ENCODE peak calls at places on chromosomes 12 and 14, in ten cellular contexts. E is foreskin fibroblast, W is lower leg skin, P is NCI-H1092, J is stomach, X is frontal cortex, V is activated B cell treated with CpG ODN at 0.5 μM for 24 hours, S is astrocyte, Q is GM20000, O is nephron progenitor cell. F is an unnamed sample.

GRCh38 chr14:77014004-77014604 is 14.4 kb downstream of the IRF2BPL start:
- DNase-seq in W (no peak), O (peak), Q (no peak), V (no peak), J (peak), S (peak), P (no peak), E (no peak), X (peak), F (no peak)

GRCh38 chr12:51922762-51923505 is 15.6 kb downstream of the ACVRL1 start:
- DNase-seq in W (peak), Q (no peak), O (no peak), E (peak), V (no peak), P (no peak), X (no peak), S (peak), J (peak), F (no peak)

GRCh38 chr14:103118663-103119404 is 4.4 kb upstream of the TNFAIP2 start:
- DNase-seq in J (peak), O (no peak), S (no peak), Q (no peak), E (no peak), X (no peak), P (no peak), W (peak), V (no peak), F (no peak)

GRCh38 chr14:61355892-61356325 is 34.5 kb downstream of the PRKCH start:
- DNase-seq in V (no peak), J (no peak), X (no peak), Q (no peak), O (no peak), P (no peak), W (peak), E (peak), S (peak), F (peak)

GRCh38 chr14:102518063-102518648 is 8.6 kb upstream of the ANKRD9 start:
- DNase-seq in V (no peak), X (no peak), W (no peak), O (no peak), E (no peak), S (no peak), J (no peak), Q (peak), P (no peak), F (no peak)

GRCh38 chr12:75488553-75488952 is 8.0 kb downstream of the GLIPR1 start:
- DNase-seq in V (no peak), X (no peak), W (no peak), O (no peak), J (no peak), P (no peak), S (peak), Q (no peak), E (peak), F (peak)

GRCh38 chr12:50696931-50697330 is 67.0 kb upstream of the ATF1 start:
- DNase-seq in V (no peak), S (no peak), W (no peak), P (no peak), O (no peak), Q (no peak), E (no peak), X (no peak), J (no peak), F (no peak)

GRCh38 chr14:21068521-21069387 is 1.4 kb upstream of the ARHGEF40 start:
- DNase-seq in E (no peak), S (peak), P (peak), O (peak), Q (peak), X (peak), W (no peak), V (no peak), J (peak), F (no peak)

GRCh38 chr14:66234411-66234810 is 251.8 kb upstream of the CCDC196 start:
- DNase-seq in E (no peak), V (no peak), J (no peak), S (no peak), P (peak), X (no peak), O (no peak), Q (no peak), W (no peak), F (no peak)

GRCh38 chr14:46988312-46988711 is 336.7 kb upstream of the RPL10L start:
- DNase-seq in W (no peak), J (no peak), Q (no peak), E (no peak), O (no peak), X (no peak), V (no peak), P (no peak), S (no peak), F (no peak)

GRCh38 chr14:84566109-84566508 is 963.8 kb upstream of the FLRT2 start:
- DNase-seq in W (no peak), O (no peak), J (no peak), Q (no peak), E (no peak), V (no peak), X (no peak), P (no peak), S (no peak), F (no peak)

GRCh38 chr14:72686101-72686500 is 207.8 kb downstream of the DPF3 start:
- DNase-seq in S (no peak), W (no peak), X (no peak), V (no peak), Q (no peak), P (no peak), J (no peak), E (no peak), O (no peak), F (no peak)

GRCh38 chr14:96251656-96252155 is 4.3 kb upstream of the BDKRB1 start:
- DNase-seq in S (no peak), Q (no peak), P (no peak), O (no peak), J (no peak), V (no peak), W (no peak), X (no peak), E (no peak), F (no peak)

GRCh38 chr12:49741882-49742620 is 694 bp downstream of the TMBIM6 start:
- DNase-seq in P (no peak), J (peak), V (peak), W (peak), S (peak), O (peak), E (peak), X (peak), Q (peak), F (peak)

GRCh38 chr14:76887196-76887595 is 61.0 kb downstream of the LRRC74A start:
- DNase-seq in W (no peak), Q (no peak), E (no peak), S (no peak), O (no peak), V (no peak), P (no peak), X (no peak), J (no peak), F (no peak)

GRCh38 chr12:57518176-57518919 is 2.0 kb downstream of the DDIT3 start:
- DNase-seq in J (no peak), O (no peak), S (no peak), X (no peak), P (no peak), V (no peak), E (no peak), W (no peak), Q (no peak), F (no peak)

GRCh38 chr12:46470039-46470627 is 97.6 kb upstream of the SLC38A2 start:
- DNase-seq in O (no peak), J (no peak), S (no peak), X (no peak), W (no peak), P (no peak), E (no peak), V (no peak), Q (no peak), F (no peak)

GRCh38 chr12:6166808-6167207 is 33.4 kb upstream of the CD9 start:
- DNase-seq in X (no peak), J (no peak), E (no peak), W (no peak), S (no peak), Q (no peak), O (no peak), V (no peak), P (no peak), F (no peak)

GRCh38 chr12:93376436-93377251 is 1.1 kb upstream of the NUDT4 start:
- DNase-seq in Q (no peak), O (peak), J (no peak), V (no peak), S (no peak), W (peak), X (no peak), E (peak), P (no peak), F (no peak)

GRCh38 chr12:82357845-82358199 is 365 bp downstream of the CCDC59 start:
- DNase-seq in J (no peak), E (no peak), Q (no peak), O (no peak), V (no peak), S (no peak), X (no peak), W (no peak), P (no peak), F (no peak)

GRCh38 chr12:118312578-118312977 is 60.1 kb downstream of the TAOK3 start:
- DNase-seq in V (no peak), J (no peak), X (no peak), W (no peak), S (peak), Q (peak), O (no peak), E (no peak), P (no peak), F (no peak)

GRCh38 chr12:62898568-62898967 is 36.4 kb downstream of the PPM1H start:
- DNase-seq in O (no peak), E (no peak), Q (no peak), P (no peak), X (no peak), V (no peak), W (no peak), S (no peak), J (no peak), F (no peak)

GRCh38 chr12:53676715-53677611 is 1.1 kb upstream of the ATP5MC2 start:
- DNase-seq in X (peak), E (peak), O (peak), P (no peak), S (no peak), V (peak), W (peak), J (peak), Q (peak), F (peak)

GRCh38 chr12:130761537-130762318 is 45.6 kb upstream of the RIMBP2 start:
- DNase-seq in O (peak), P (peak), V (no peak), S (peak), X (peak), W (no peak), E (peak), J (no peak), Q (peak), F (no peak)

GRCh38 chr14:35911097-35911496 is 85.0 kb downstream of the BRMS1L start:
- DNase-seq in E (no peak), Q (no peak), W (no peak), X (no peak), V (no peak), S (no peak), J (no peak), P (no peak), O (no peak), F (no peak)

GRCh38 chr14:94392510-94392935 is 4.1 kb upstream of the SERPINA1 start:
- DNase-seq in X (no peak), W (peak), P (no peak), O (no peak), Q (peak), V (no peak), J (no peak), E (no peak), S (peak), F (no peak)

GRCh38 chr14:38039526-38039925 is 168.2 kb upstream of the SSTR1 start:
- DNase-seq in P (no peak), X (no peak), W (no peak), E (peak), J (no peak), S (no peak), O (no peak), Q (no peak), V (no peak), F (no peak)

GRCh38 chr12:70692681-70693288 is 55.6 kb upstream of the PTPRB start:
- DNase-seq in V (no peak), P (no peak), O (no peak), Q (no peak), S (peak), E (peak), X (no peak), W (no peak), J (no peak), F (peak)

GRCh38 chr14:37595809-37596595 is 573 bp downstream of the TTC6 start:
- DNase-seq in P (peak), E (no peak), J (peak), Q (peak), S (no peak), W (no peak), V (no peak), O (peak), X (no peak), F (no peak)

GRCh38 chr14:49550284-49551184 is 35.6 kb downstream of the RPS29 start:
- DNase-seq in O (no peak), X (peak), W (no peak), E (no peak), Q (no peak), V (no peak), P (no peak), S (no peak), J (no peak), F (no peak)

GRCh38 chr12:120887253-120888043 is 16.7 kb downstream of the SPPL3 start:
- DNase-seq in P (no peak), O (no peak), W (no peak), J (no peak), X (no peak), E (no peak), Q (no peak), V (no peak), S (no peak), F (no peak)

F was measured in NT2/D1.